ENCODE peak calls at places on chromosomes 4 and X, in five cellular contexts. M is left lung; B is anterior cingulate cortex; E is activated naive CD4-positive, alpha-beta T cell treated with anti-CD3 and anti-CD28 coated beads for 36 hours; A is LoVo. G is an unnamed sample.

GRCh38 chr4:4673070-4673469 is 131.2 kb upstream of the STX18 start:
- DNase-seq in M (no peak), B (no peak), E (no peak), A (peak; percentile 43), G (no peak)

GRCh38 chr4:95091272-95091671 is 333.5 kb downstream of the BMPR1B start:
- DNase-seq in M (no peak), B (no peak), E (no peak), A (no peak), G (no peak)

GRCh38 chr4:6695660-6696581 is 2.2 kb downstream of the S100P start:
- DNase-seq in M (no peak), B (no peak), E (peak; percentile 63), A (peak; percentile 82), G (peak; percentile 62)

GRCh38 chr4:28369504-28369903 is 1508.9 kb downstream of the STIM2 start:
- DNase-seq in M (no peak), B (no peak), E (no peak), A (no peak), G (no peak)

GRCh38 chrX:15349046-15349445 is 13.7 kb upstream of the PIGA start:
- DNase-seq in M (no peak), B (no peak), E (peak; percentile 17), A (peak; percentile 39), G (no peak)

GRCh38 chr4:835148-836002 is 9.4 kb upstream of the CPLX1 start:
- DNase-seq in M (peak; percentile 32), B (no peak), E (no peak), A (peak; percentile 70), G (no peak)

GRCh38 chr4:128571747-128572146 is 237.8 kb upstream of the JADE1 start:
- DNase-seq in M (no peak), B (no peak), E (no peak), A (peak; percentile 48), G (no peak)

GRCh38 chr4:169202878-169203277 is 67.9 kb downstream of the SH3RF1 start:
- DNase-seq in M (no peak), B (no peak), E (no peak), A (no peak), G (no peak)

GRCh38 chr4:162011039-162011438 is 152.8 kb downstream of the FSTL5 start:
- DNase-seq in M (no peak), B (no peak), E (no peak), A (no peak), G (no peak)

GRCh38 chr4:153471691-153472080 is 5.5 kb downstream of the TMEM131L start:
- DNase-seq in M (no peak), B (no peak), E (peak; percentile 85), A (no peak), G (peak; percentile 27)

GRCh38 chr4:654871-655734 is 19.0 kb downstream of the ATP5ME start:
- DNase-seq in M (no peak), B (peak; percentile 46), E (no peak), A (no peak), G (no peak)

GRCh38 chrX:51860679-51861078 is 32.7 kb upstream of the MAGED1 start:
- DNase-seq in M (no peak), B (peak; percentile 1), E (peak; percentile 5), A (peak; percentile 11), G (no peak)

GRCh38 chrX:86806786-86807185 is 658.5 kb downstream of the DACH2 start:
- DNase-seq in M (no peak), B (no peak), E (peak; percentile 2), A (peak; percentile 1), G (no peak)

GRCh38 chr4:26624042-26624441 is 40.2 kb downstream of the TBC1D19 start:
- DNase-seq in M (no peak), B (no peak), E (no peak), A (no peak), G (no peak)

GRCh38 chrX:110180928-110181310 is 137.0 kb downstream of the AMMECR1 start:
- DNase-seq in M (no peak), B (no peak), E (no peak), A (no peak), G (no peak)

GRCh38 chrX:154023276-154024000 is 3.7 kb upstream of the IRAK1 start:
- DNase-seq in M (no peak), B (no peak), E (no peak), A (no peak), G (no peak)

GRCh38 chr4:77913353-77913752 is 50.7 kb downstream of the MRPL1 start:
- DNase-seq in M (no peak), B (no peak), E (no peak), A (no peak), G (no peak)

GRCh38 chr4:81221303-81222081 is 6.5 kb upstream of the PRKG2 start:
- DNase-seq in M (no peak), B (no peak), E (no peak), A (no peak), G (no peak)

GRCh38 chrX:41722816-41723215 is 1.2 kb upstream of the GPR82 start:
- DNase-seq in M (no peak), B (no peak), E (no peak), A (no peak), G (no peak)